ENCODE peak calls at places on chromosomes 2 and 18, in ten cellular contexts. One of them, this sample, is unnamed.

GRCh38 chr18:72155327-72155726 is 388.8 kb downstream of the CBLN2 start:
- DNase-seq in activated naive CD4-positive, alpha-beta T cell: no peak
- DNase-seq in SW 1271: no peak
- DNase-seq in T-helper 1 cell: no peak
- DNase-seq in NCI-H345: peak
- DNase-seq in esophagus muscularis mucosa: no peak
- DNase-seq in fibroblast of the conjunctiva: no peak
- DNase-seq in naive B cell: no peak
- DNase-seq in stimulated activated CD4-positive, alpha-beta T cell treated with anti-CD3 and anti-CD28 coated beads, Interleukin-15, amount 100 ng/mL, for 1 hour: no peak
- DNase-seq in fibroblast of the aortic adventitia: no peak
- DNase-seq in this sample: no peak

GRCh38 chr18:36247036-36247435 is 50.5 kb upstream of the FHOD3 start:
- DNase-seq in activated naive CD4-positive, alpha-beta T cell: no peak
- DNase-seq in SW 1271: no peak
- DNase-seq in T-helper 1 cell: no peak
- DNase-seq in NCI-H345: peak
- DNase-seq in esophagus muscularis mucosa: peak
- DNase-seq in fibroblast of the conjunctiva: no peak
- DNase-seq in naive B cell: no peak
- DNase-seq in stimulated activated CD4-positive, alpha-beta T cell treated with anti-CD3 and anti-CD28 coated beads, Interleukin-15, amount 100 ng/mL, for 1 hour: no peak
- DNase-seq in fibroblast of the aortic adventitia: no peak
- DNase-seq in this sample: no peak

GRCh38 chr2:65329551-65329950 is 101.9 kb downstream of the ACTR2 start:
- DNase-seq in activated naive CD4-positive, alpha-beta T cell: no peak
- DNase-seq in SW 1271: no peak
- DNase-seq in T-helper 1 cell: no peak
- DNase-seq in NCI-H345: peak
- DNase-seq in esophagus muscularis mucosa: peak
- DNase-seq in fibroblast of the conjunctiva: no peak
- DNase-seq in naive B cell: no peak
- DNase-seq in stimulated activated CD4-positive, alpha-beta T cell treated with anti-CD3 and anti-CD28 coated beads, Interleukin-15, amount 100 ng/mL, for 1 hour: no peak
- DNase-seq in fibroblast of the aortic adventitia: no peak
- DNase-seq in this sample: no peak

GRCh38 chr2:45908316-45909150 is 257.1 kb downstream of the PRKCE start:
- DNase-seq in activated naive CD4-positive, alpha-beta T cell: no peak
- DNase-seq in SW 1271: no peak
- DNase-seq in T-helper 1 cell: no peak
- DNase-seq in NCI-H345: no peak
- DNase-seq in esophagus muscularis mucosa: no peak
- DNase-seq in fibroblast of the conjunctiva: no peak
- DNase-seq in naive B cell: no peak
- DNase-seq in stimulated activated CD4-positive, alpha-beta T cell treated with anti-CD3 and anti-CD28 coated beads, Interleukin-15, amount 100 ng/mL, for 1 hour: no peak
- DNase-seq in fibroblast of the aortic adventitia: no peak
- DNase-seq in this sample: no peak

GRCh38 chr18:24176727-24177416 is 38.0 kb downstream of the CABYR start:
- DNase-seq in activated naive CD4-positive, alpha-beta T cell: no peak
- DNase-seq in SW 1271: peak
- DNase-seq in T-helper 1 cell: peak
- DNase-seq in NCI-H345: peak
- DNase-seq in esophagus muscularis mucosa: no peak
- DNase-seq in fibroblast of the conjunctiva: peak
- DNase-seq in naive B cell: peak
- DNase-seq in stimulated activated CD4-positive, alpha-beta T cell treated with anti-CD3 and anti-CD28 coated beads, Interleukin-15, amount 100 ng/mL, for 1 hour: no peak
- DNase-seq in fibroblast of the aortic adventitia: peak
- DNase-seq in this sample: no peak

GRCh38 chr18:12621737-12622306 is 36.1 kb downstream of the SPIRE1 start:
- DNase-seq in activated naive CD4-positive, alpha-beta T cell: no peak
- DNase-seq in SW 1271: no peak
- DNase-seq in T-helper 1 cell: no peak
- DNase-seq in NCI-H345: no peak
- DNase-seq in esophagus muscularis mucosa: no peak
- DNase-seq in fibroblast of the conjunctiva: no peak
- DNase-seq in naive B cell: no peak
- DNase-seq in stimulated activated CD4-positive, alpha-beta T cell treated with anti-CD3 and anti-CD28 coated beads, Interleukin-15, amount 100 ng/mL, for 1 hour: no peak
- DNase-seq in fibroblast of the aortic adventitia: peak
- DNase-seq in this sample: no peak

GRCh38 chr2:169768262-169768995 is 30.2 kb upstream of the SSB start:
- DNase-seq in activated naive CD4-positive, alpha-beta T cell: no peak
- DNase-seq in SW 1271: no peak
- DNase-seq in T-helper 1 cell: peak
- DNase-seq in NCI-H345: no peak
- DNase-seq in esophagus muscularis mucosa: no peak
- DNase-seq in fibroblast of the conjunctiva: no peak
- DNase-seq in naive B cell: peak
- DNase-seq in stimulated activated CD4-positive, alpha-beta T cell treated with anti-CD3 and anti-CD28 coated beads, Interleukin-15, amount 100 ng/mL, for 1 hour: no peak
- DNase-seq in fibroblast of the aortic adventitia: no peak
- DNase-seq in this sample: peak

GRCh38 chr2:26214759-26215158 is 29.7 kb downstream of the HADHA start:
- DNase-seq in activated naive CD4-positive, alpha-beta T cell: no peak
- DNase-seq in SW 1271: no peak
- DNase-seq in T-helper 1 cell: no peak
- DNase-seq in NCI-H345: no peak
- DNase-seq in esophagus muscularis mucosa: no peak
- DNase-seq in fibroblast of the conjunctiva: no peak
- DNase-seq in naive B cell: no peak
- DNase-seq in stimulated activated CD4-positive, alpha-beta T cell treated with anti-CD3 and anti-CD28 coated beads, Interleukin-15, amount 100 ng/mL, for 1 hour: no peak
- DNase-seq in fibroblast of the aortic adventitia: no peak
- DNase-seq in this sample: no peak

GRCh38 chr2:135635212-135635835 is 104.0 kb downstream of the R3HDM1 start:
- DNase-seq in activated naive CD4-positive, alpha-beta T cell: no peak
- DNase-seq in SW 1271: no peak
- DNase-seq in T-helper 1 cell: no peak
- DNase-seq in NCI-H345: no peak
- DNase-seq in esophagus muscularis mucosa: no peak
- DNase-seq in fibroblast of the conjunctiva: no peak
- DNase-seq in naive B cell: no peak
- DNase-seq in stimulated activated CD4-positive, alpha-beta T cell treated with anti-CD3 and anti-CD28 coated beads, Interleukin-15, amount 100 ng/mL, for 1 hour: no peak
- DNase-seq in fibroblast of the aortic adventitia: no peak
- DNase-seq in this sample: no peak

GRCh38 chr18:74476154-74476553 is 19.0 kb upstream of the DIPK1C start:
- DNase-seq in activated naive CD4-positive, alpha-beta T cell: no peak
- DNase-seq in SW 1271: no peak
- DNase-seq in T-helper 1 cell: no peak
- DNase-seq in NCI-H345: peak
- DNase-seq in esophagus muscularis mucosa: no peak
- DNase-seq in fibroblast of the conjunctiva: no peak
- DNase-seq in naive B cell: no peak
- DNase-seq in stimulated activated CD4-positive, alpha-beta T cell treated with anti-CD3 and anti-CD28 coated beads, Interleukin-15, amount 100 ng/mL, for 1 hour: no peak
- DNase-seq in fibroblast of the aortic adventitia: peak
- DNase-seq in this sample: no peak

GRCh38 chr18:57916684-57917083 is 113.6 kb upstream of the ATP8B1 start:
- DNase-seq in activated naive CD4-positive, alpha-beta T cell: no peak
- DNase-seq in SW 1271: no peak
- DNase-seq in T-helper 1 cell: no peak
- DNase-seq in NCI-H345: no peak
- DNase-seq in esophagus muscularis mucosa: no peak
- DNase-seq in fibroblast of the conjunctiva: no peak
- DNase-seq in naive B cell: no peak
- DNase-seq in stimulated activated CD4-positive, alpha-beta T cell treated with anti-CD3 and anti-CD28 coated beads, Interleukin-15, amount 100 ng/mL, for 1 hour: no peak
- DNase-seq in fibroblast of the aortic adventitia: no peak
- DNase-seq in this sample: no peak

GRCh38 chr2:29920631-29921559 is 491 bp downstream of the ALK start:
- DNase-seq in activated naive CD4-positive, alpha-beta T cell: no peak
- DNase-seq in SW 1271: peak
- DNase-seq in T-helper 1 cell: no peak
- DNase-seq in NCI-H345: peak
- DNase-seq in esophagus muscularis mucosa: no peak
- DNase-seq in fibroblast of the conjunctiva: no peak
- DNase-seq in naive B cell: no peak
- DNase-seq in stimulated activated CD4-positive, alpha-beta T cell treated with anti-CD3 and anti-CD28 coated beads, Interleukin-15, amount 100 ng/mL, for 1 hour: no peak
- DNase-seq in fibroblast of the aortic adventitia: peak
- DNase-seq in this sample: no peak

GRCh38 chr2:168577885-168578284 is 121.8 kb downstream of the CERS6 start:
- DNase-seq in activated naive CD4-positive, alpha-beta T cell: no peak
- DNase-seq in SW 1271: no peak
- DNase-seq in T-helper 1 cell: no peak
- DNase-seq in NCI-H345: no peak
- DNase-seq in esophagus muscularis mucosa: no peak
- DNase-seq in fibroblast of the conjunctiva: no peak
- DNase-seq in naive B cell: no peak
- DNase-seq in stimulated activated CD4-positive, alpha-beta T cell treated with anti-CD3 and anti-CD28 coated beads, Interleukin-15, amount 100 ng/mL, for 1 hour: no peak
- DNase-seq in fibroblast of the aortic adventitia: peak
- DNase-seq in this sample: no peak

GRCh38 chr2:12340164-12340563 is 376.6 kb upstream of the TRIB2 start:
- DNase-seq in activated naive CD4-positive, alpha-beta T cell: no peak
- DNase-seq in SW 1271: no peak
- DNase-seq in T-helper 1 cell: no peak
- DNase-seq in NCI-H345: no peak
- DNase-seq in esophagus muscularis mucosa: no peak
- DNase-seq in fibroblast of the conjunctiva: no peak
- DNase-seq in naive B cell: no peak
- DNase-seq in stimulated activated CD4-positive, alpha-beta T cell treated with anti-CD3 and anti-CD28 coated beads, Interleukin-15, amount 100 ng/mL, for 1 hour: no peak
- DNase-seq in fibroblast of the aortic adventitia: no peak
- DNase-seq in this sample: no peak

GRCh38 chr2:232422051-232422450 is 15.4 kb downstream of the ALPG start:
- DNase-seq in activated naive CD4-positive, alpha-beta T cell: no peak
- DNase-seq in SW 1271: no peak
- DNase-seq in T-helper 1 cell: no peak
- DNase-seq in NCI-H345: no peak
- DNase-seq in esophagus muscularis mucosa: no peak
- DNase-seq in fibroblast of the conjunctiva: no peak
- DNase-seq in naive B cell: no peak
- DNase-seq in stimulated activated CD4-positive, alpha-beta T cell treated with anti-CD3 and anti-CD28 coated beads, Interleukin-15, amount 100 ng/mL, for 1 hour: no peak
- DNase-seq in fibroblast of the aortic adventitia: no peak
- DNase-seq in this sample: no peak

GRCh38 chr2:23745726-23746105 is 181.2 kb downstream of the ATAD2B start:
- DNase-seq in activated naive CD4-positive, alpha-beta T cell: no peak
- DNase-seq in SW 1271: no peak
- DNase-seq in T-helper 1 cell: no peak
- DNase-seq in NCI-H345: peak
- DNase-seq in esophagus muscularis mucosa: no peak
- DNase-seq in fibroblast of the conjunctiva: peak
- DNase-seq in naive B cell: no peak
- DNase-seq in stimulated activated CD4-positive, alpha-beta T cell treated with anti-CD3 and anti-CD28 coated beads, Interleukin-15, amount 100 ng/mL, for 1 hour: no peak
- DNase-seq in fibroblast of the aortic adventitia: peak
- DNase-seq in this sample: no peak

GRCh38 chr2:121191191-121192170 is 93.5 kb downstream of the TFCP2L1 start:
- DNase-seq in activated naive CD4-positive, alpha-beta T cell: no peak
- DNase-seq in SW 1271: no peak
- DNase-seq in T-helper 1 cell: no peak
- DNase-seq in NCI-H345: no peak
- DNase-seq in esophagus muscularis mucosa: no peak
- DNase-seq in fibroblast of the conjunctiva: no peak
- DNase-seq in naive B cell: no peak
- DNase-seq in stimulated activated CD4-positive, alpha-beta T cell treated with anti-CD3 and anti-CD28 coated beads, Interleukin-15, amount 100 ng/mL, for 1 hour: no peak
- DNase-seq in fibroblast of the aortic adventitia: no peak
- DNase-seq in this sample: no peak

GRCh38 chr2:129883121-129883520 is 96.3 kb upstream of the RAB6C start:
- DNase-seq in activated naive CD4-positive, alpha-beta T cell: no peak
- DNase-seq in SW 1271: no peak
- DNase-seq in T-helper 1 cell: no peak
- DNase-seq in NCI-H345: no peak
- DNase-seq in esophagus muscularis mucosa: no peak
- DNase-seq in fibroblast of the conjunctiva: no peak
- DNase-seq in naive B cell: no peak
- DNase-seq in stimulated activated CD4-positive, alpha-beta T cell treated with anti-CD3 and anti-CD28 coated beads, Interleukin-15, amount 100 ng/mL, for 1 hour: no peak
- DNase-seq in fibroblast of the aortic adventitia: no peak
- DNase-seq in this sample: no peak

GRCh38 chr18:63224574-63224973 is 95.0 kb downstream of the BCL2 start:
- DNase-seq in activated naive CD4-positive, alpha-beta T cell: no peak
- DNase-seq in SW 1271: no peak
- DNase-seq in T-helper 1 cell: no peak
- DNase-seq in NCI-H345: no peak
- DNase-seq in esophagus muscularis mucosa: no peak
- DNase-seq in fibroblast of the conjunctiva: no peak
- DNase-seq in naive B cell: no peak
- DNase-seq in stimulated activated CD4-positive, alpha-beta T cell treated with anti-CD3 and anti-CD28 coated beads, Interleukin-15, amount 100 ng/mL, for 1 hour: no peak
- DNase-seq in fibroblast of the aortic adventitia: no peak
- DNase-seq in this sample: no peak

GRCh38 chr2:188076149-188077056 is 215.3 kb upstream of the GULP1 start:
- DNase-seq in activated naive CD4-positive, alpha-beta T cell: no peak
- DNase-seq in SW 1271: no peak
- DNase-seq in T-helper 1 cell: no peak
- DNase-seq in NCI-H345: no peak
- DNase-seq in esophagus muscularis mucosa: no peak
- DNase-seq in fibroblast of the conjunctiva: no peak
- DNase-seq in naive B cell: no peak
- DNase-seq in stimulated activated CD4-positive, alpha-beta T cell treated with anti-CD3 and anti-CD28 coated beads, Interleukin-15, amount 100 ng/mL, for 1 hour: no peak
- DNase-seq in fibroblast of the aortic adventitia: peak
- DNase-seq in this sample: no peak